ENCODE peak calls at places on chromosome 9, in six cellular contexts. U is endodermal cell, H is IMR-90, N is mammary epithelial cell, J is astrocyte of the cerebellum, P is GM23248. O is an unnamed sample.

GRCh38 chr9:125747765-125748510 is 765 bp downstream of the PBX3 start:
- DNase-seq in U (peak), H (no peak), N (no peak), J (no peak), P (peak), O (no peak)

GRCh38 chr9:70408393-70409040 is 5.9 kb downstream of the KLF9 start:
- DNase-seq in U (no peak), H (no peak), N (no peak), J (no peak), P (no peak), O (no peak)

GRCh38 chr9:5449521-5450359 is 602 bp upstream of the CD274 start:
- DNase-seq in U (no peak), H (no peak), N (peak), J (no peak), P (peak), O (no peak)

GRCh38 chr9:93673844-93674334 is 97.5 kb downstream of the PHF2 start:
- DNase-seq in U (no peak), H (no peak), N (no peak), J (no peak), P (no peak), O (no peak)

GRCh38 chr9:137156567-137157375 is 13.1 kb downstream of the LRRC26 start:
- DNase-seq in U (peak), H (peak), N (no peak), J (no peak), P (peak), O (no peak)

GRCh38 chr9:93060746-93061259 is 2.3 kb downstream of the SUSD3 start:
- DNase-seq in U (no peak), H (peak), N (no peak), J (no peak), P (peak), O (no peak)

GRCh38 chr9:82538634-82539033 is 524.3 kb downstream of the RASEF start:
- DNase-seq in U (no peak), H (no peak), N (no peak), J (peak), P (no peak), O (no peak)

GRCh38 chr9:126984969-126985368 is 70.4 kb downstream of the RALGPS1 start:
- DNase-seq in U (no peak), H (no peak), N (peak), J (no peak), P (peak), O (no peak)

GRCh38 chr9:136291306-136292025 is 12.4 kb downstream of the CCDC187 start:
- DNase-seq in U (no peak), H (no peak), N (no peak), J (no peak), P (no peak), O (no peak)

GRCh38 chr9:117411547-117411946 is 3.3 kb downstream of the ASTN2 start:
- DNase-seq in U (peak), H (peak), N (peak), J (peak), P (peak), O (no peak)

GRCh38 chr9:92617195-92617813 is 52.6 kb downstream of the IPPK start:
- DNase-seq in U (no peak), H (no peak), N (no peak), J (no peak), P (no peak), O (no peak)

GRCh38 chr9:136671646-136672430 is 9.1 kb downstream of the EGFL7 start:
- DNase-seq in U (peak), H (no peak), N (no peak), J (no peak), P (peak), O (no peak)

GRCh38 chr9:93205896-93206575 is 22.1 kb downstream of the WNK2 start:
- DNase-seq in U (no peak), H (no peak), N (no peak), J (no peak), P (no peak), O (no peak)

GRCh38 chr9:126038790-126039189 is 287.8 kb upstream of the MVB12B start:
- DNase-seq in U (no peak), H (no peak), N (no peak), J (no peak), P (no peak), O (no peak)

GRCh38 chr9:137406876-137407589 is 15.9 kb downstream of the EXD3 start:
- DNase-seq in U (peak), H (peak), N (peak), J (no peak), P (peak), O (no peak)

GRCh38 chr9:20698799-20699198 is 14.7 kb downstream of the FOCAD start:
- DNase-seq in U (no peak), H (no peak), N (no peak), J (no peak), P (no peak), O (no peak)

GRCh38 chr9:69718218-69718617 is 41.6 kb downstream of the PTAR1 start:
- DNase-seq in U (no peak), H (no peak), N (no peak), J (no peak), P (no peak), O (no peak)

GRCh38 chr9:137083418-137084004 is 3.3 kb upstream of the MAN1B1 start:
- DNase-seq in U (peak), H (peak), N (peak), J (peak), P (peak), O (peak)

GRCh38 chr9:108184009-108184408 is 671.8 kb downstream of the ACTL7B start:
- DNase-seq in U (no peak), H (no peak), N (peak), J (no peak), P (no peak), O (no peak)

GRCh38 chr9:32596936-32597335 is 24.0 kb upstream of the NDUFB6 start:
- DNase-seq in U (no peak), H (no peak), N (no peak), J (no peak), P (no peak), O (no peak)

GRCh38 chr9:97548819-97549540 is 47.5 kb downstream of the TMOD1 start:
- DNase-seq in U (peak), H (no peak), N (no peak), J (no peak), P (no peak), O (no peak)

GRCh38 chr9:128818839-128819715 is 777 bp downstream of the ENDOG start:
- DNase-seq in U (peak), H (no peak), N (peak), J (no peak), P (peak), O (no peak)

GRCh38 chr9:95360866-95361265 is 43.4 kb upstream of the FANCC start:
- DNase-seq in U (peak), H (no peak), N (no peak), J (no peak), P (no peak), O (no peak)

GRCh38 chr9:93594041-93594756 is 17.8 kb downstream of the PHF2 start:
- DNase-seq in U (peak), H (no peak), N (no peak), J (no peak), P (no peak), O (no peak)

GRCh38 chr9:15295761-15296405 is 11.1 kb downstream of the TTC39B start:
- DNase-seq in U (no peak), H (peak), N (peak), J (peak), P (peak), O (peak)

GRCh38 chr9:127555830-127556820 is 56.0 kb upstream of the STXBP1 start:
- DNase-seq in U (no peak), H (peak), N (peak), J (peak), P (peak), O (peak)

GRCh38 chr9:118162711-118163110 is 458.5 kb downstream of the TLR4 start:
- DNase-seq in U (no peak), H (no peak), N (no peak), J (no peak), P (no peak), O (no peak)

DNA sequence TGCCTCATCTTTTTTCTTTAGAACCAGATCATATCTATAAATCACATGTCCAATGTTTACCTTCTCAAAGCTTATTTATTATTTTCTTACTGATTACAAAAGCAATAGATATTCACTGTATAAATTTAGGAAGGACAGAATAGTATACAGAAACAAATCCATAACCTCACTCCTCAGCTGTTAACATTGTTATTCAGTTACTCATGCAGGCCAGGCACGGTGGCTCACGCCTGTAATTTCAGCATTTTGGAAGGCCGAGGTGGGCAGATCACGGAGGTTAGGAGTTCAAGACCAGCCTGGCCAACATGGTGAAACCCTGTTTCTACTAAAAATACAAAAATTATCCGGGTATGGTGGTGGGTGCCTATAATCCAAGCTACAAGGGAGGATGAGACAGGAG is 15.3 kb downstream of the STOM start:
- DNase-seq in U (no peak), H (peak), N (no peak), J (no peak), P (no peak), O (no peak)
- H3K4me3 ChIP-seq in U (no peak), H (no peak), N (no peak), J (no peak), P (no peak), O (no peak)

GRCh38 chr9:134230942-134231325 is 66.6 kb upstream of the RNU6ATAC start:
- DNase-seq in U (no peak), H (no peak), N (no peak), J (no peak), P (no peak), O (no peak)

GRCh38 chr9:134231767-134232166 is 67.4 kb upstream of the RNU6ATAC start:
- DNase-seq in U (no peak), H (no peak), N (no peak), J (no peak), P (no peak), O (no peak)

GRCh38 chr9:134233022-134233421 is 68.7 kb upstream of the RNU6ATAC start:
- DNase-seq in U (no peak), H (no peak), N (no peak), J (no peak), P (no peak), O (no peak)

GRCh38 chr9:134230092-134230941 is 66.0 kb upstream of the RNU6ATAC start:
- DNase-seq in U (no peak), H (no peak), N (no peak), J (no peak), P (no peak), O (no peak)

GRCh38 chr9:134231330-134231745 is 67.0 kb upstream of the RNU6ATAC start:
- DNase-seq in U (no peak), H (no peak), N (no peak), J (no peak), P (peak), O (no peak)
- H3K4me3 ChIP-seq in U (no peak), H (no peak), N (no peak), J (no peak), P (no peak), O (no peak)

GRCh38 chr9:134359493-134360179 is 33.4 kb downstream of the RXRA start:
- DNase-seq in U (no peak), H (no peak), N (no peak), J (no peak), P (no peak), O (no peak)
- H3K4me3 ChIP-seq in U (no peak), H (no peak), N (no peak), J (no peak), P (no peak), O (no peak)

GRCh38 chr9:85524531-85524930 is 217.2 kb downstream of the AGTPBP1 start:
- DNase-seq in U (no peak), H (no peak), N (peak), J (no peak), P (no peak), O (no peak)

GRCh38 chr9:85527331-85528015 is 214.3 kb downstream of the AGTPBP1 start:
- DNase-seq in U (no peak), H (no peak), N (no peak), J (no peak), P (no peak), O (no peak)

GRCh38 chr9:85522459-85523092 is 219.2 kb downstream of the AGTPBP1 start:
- DNase-seq in U (peak), H (peak), N (peak), J (no peak), P (peak), O (no peak)

GRCh38 chr9:85521331-85522197 is 220.2 kb downstream of the AGTPBP1 start:
- DNase-seq in U (no peak), H (no peak), N (no peak), J (no peak), P (peak), O (no peak)

DNA sequence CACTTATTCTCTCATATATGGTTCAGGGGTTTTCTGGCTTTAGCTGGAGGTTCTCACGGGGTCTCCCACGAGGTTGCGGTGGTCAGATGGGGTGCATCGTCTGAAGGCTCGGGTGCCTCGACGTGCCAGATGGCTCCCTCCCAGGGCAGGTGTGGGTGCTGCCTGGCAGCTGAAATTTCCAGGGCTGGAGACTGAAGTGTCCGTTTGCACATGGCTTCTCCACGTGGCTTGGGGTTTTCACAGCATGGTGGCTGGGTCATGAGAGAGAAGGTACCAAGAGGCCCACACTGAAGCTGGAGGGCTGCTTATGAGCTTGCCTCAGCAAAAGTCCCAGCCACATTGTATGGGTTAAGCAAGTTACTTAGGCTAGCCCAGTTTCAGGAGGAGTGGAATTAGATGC is 218.6 kb downstream of the AGTPBP1 start:
- DNase-seq in U (no peak), H (no peak), N (no peak), J (no peak), P (no peak), O (no peak)
- H3K4me3 ChIP-seq in U (peak), H (no peak), N (no peak), J (peak), P (peak), O (peak)

GRCh38 chr9:110255417-110256141 is 728 bp downstream of the TXN start:
- DNase-seq in U (peak), H (peak), N (peak), J (peak), P (peak), O (no peak)
- H3K4me3 ChIP-seq in U (peak), H (peak), N (peak), J (peak), P (peak), O (peak)

DNA sequence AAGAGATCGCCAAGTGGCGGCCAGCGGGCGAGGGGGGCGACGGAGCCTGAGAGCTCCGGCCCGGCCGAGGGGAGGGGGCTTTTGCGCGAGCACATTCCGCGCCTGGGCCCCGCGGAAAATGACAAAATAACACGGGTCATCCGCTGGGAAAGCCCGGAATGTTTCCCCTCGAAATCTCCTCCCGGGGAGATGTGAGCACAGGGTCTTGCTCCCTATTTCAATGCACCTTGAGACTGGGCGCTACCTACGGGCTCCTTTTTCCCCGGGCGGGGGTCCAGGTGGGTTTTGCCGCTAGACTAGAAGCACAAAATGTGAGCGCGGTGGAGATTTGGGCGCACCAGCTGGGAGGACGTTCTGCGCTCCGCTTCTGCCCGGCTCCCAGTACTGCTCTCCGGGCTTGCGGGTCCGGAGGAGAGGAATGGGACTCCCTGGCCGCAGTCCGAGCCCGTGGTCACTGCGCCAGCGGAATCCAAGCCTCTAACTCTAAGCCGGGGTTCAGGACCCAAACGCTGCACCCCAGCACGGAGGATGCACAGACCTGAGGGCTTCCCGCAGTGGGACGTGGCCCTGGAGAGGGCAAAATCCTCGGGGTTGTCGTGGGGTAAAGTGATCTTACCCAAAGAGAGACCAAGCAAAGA is 2.8 kb upstream of the PRDM12 start:
- DNase-seq in U (peak), H (no peak), N (no peak), J (no peak), P (no peak), O (no peak)
- H3K4me3 ChIP-seq in U (no peak), H (no peak), N (no peak), J (no peak), P (no peak), O (no peak)

GRCh38 chr9:132591751-132592314 is 9.4 kb downstream of the BARHL1 start:
- DNase-seq in U (peak), H (no peak), N (no peak), J (no peak), P (no peak), O (no peak)

GRCh38 chr9:132590037-132590317 is 7.6 kb downstream of the BARHL1 start:
- DNase-seq in U (no peak), H (no peak), N (no peak), J (no peak), P (no peak), O (no peak)

GRCh38 chr9:132589148-132590036 is 7.0 kb downstream of the BARHL1 start:
- DNase-seq in U (peak), H (no peak), N (no peak), J (no peak), P (peak), O (no peak)

GRCh38 chr9:132591244-132591643 is 8.8 kb downstream of the BARHL1 start:
- DNase-seq in U (no peak), H (no peak), N (no peak), J (no peak), P (no peak), O (no peak)

DNA sequence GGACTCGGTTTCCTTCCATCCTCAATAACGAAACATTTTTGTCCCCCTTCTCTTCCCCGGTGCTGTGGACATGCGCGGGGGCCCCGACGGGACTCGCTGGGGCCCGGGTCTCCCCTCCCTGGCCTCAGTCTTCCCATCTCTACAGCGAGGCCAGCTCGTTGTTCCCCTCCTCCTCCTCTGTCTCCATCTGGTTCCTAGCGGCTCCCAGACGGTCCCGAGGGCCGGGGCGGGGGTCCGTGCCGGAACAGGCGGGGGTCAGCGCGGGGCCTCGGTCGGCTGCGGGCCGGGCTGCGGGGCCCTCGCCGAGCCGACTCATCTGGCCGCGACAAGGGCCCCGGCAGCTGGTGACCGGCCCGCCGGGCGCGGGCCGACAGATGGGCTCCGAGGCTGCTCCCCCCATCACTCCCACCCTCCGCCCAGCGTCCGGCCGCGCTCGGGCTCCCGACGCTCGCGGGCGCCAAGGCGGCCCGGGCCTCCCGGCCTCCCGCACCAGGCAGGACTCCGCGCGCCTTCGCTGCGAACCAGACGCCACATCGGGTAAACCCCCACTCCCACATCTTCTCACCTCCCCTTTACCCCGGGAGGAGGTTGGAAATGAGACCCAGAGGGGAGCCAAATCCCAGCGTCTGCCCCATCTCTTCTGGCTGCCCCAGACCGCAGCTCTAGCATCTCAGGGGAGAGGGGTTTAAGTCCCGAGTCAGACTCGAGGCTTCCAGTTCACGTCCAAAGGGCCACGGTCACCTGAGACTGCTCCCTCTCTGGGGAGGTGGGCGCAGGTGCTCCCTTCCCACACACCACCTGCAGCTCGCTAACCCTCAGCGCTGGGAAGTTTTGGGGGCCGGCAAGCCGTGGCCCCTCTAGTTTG is 8.1 kb downstream of the BARHL1 start:
- DNase-seq in U (peak), H (no peak), N (no peak), J (no peak), P (no peak), O (no peak)
- H3K4me3 ChIP-seq in U (no peak), H (no peak), N (no peak), J (no peak), P (no peak), O (no peak)

DNA sequence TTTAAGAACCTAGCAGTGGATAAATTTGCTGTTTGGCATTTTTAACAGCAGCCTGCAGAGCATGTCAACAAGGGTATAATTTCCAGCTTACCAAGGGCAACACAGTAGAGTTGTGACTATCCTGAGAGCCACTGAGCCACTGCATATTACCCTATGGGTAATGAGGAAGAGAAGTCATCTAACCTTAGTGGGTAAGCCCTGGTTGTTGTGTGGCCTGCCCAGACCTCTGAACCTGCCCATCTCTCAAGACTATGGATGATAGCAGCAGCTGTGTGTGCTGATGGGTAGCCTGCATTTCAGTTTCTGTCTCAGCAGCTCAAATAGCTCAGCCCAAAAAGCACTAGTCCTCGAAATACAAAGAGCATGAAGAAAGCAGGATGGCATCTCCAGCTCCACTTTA is 56.1 kb upstream of the PIP5K1B start:
- DNase-seq in U (no peak), H (no peak), N (no peak), J (no peak), P (no peak), O (no peak)
- H3K4me3 ChIP-seq in U (no peak), H (no peak), N (no peak), J (no peak), P (no peak), O (no peak)

DNA sequence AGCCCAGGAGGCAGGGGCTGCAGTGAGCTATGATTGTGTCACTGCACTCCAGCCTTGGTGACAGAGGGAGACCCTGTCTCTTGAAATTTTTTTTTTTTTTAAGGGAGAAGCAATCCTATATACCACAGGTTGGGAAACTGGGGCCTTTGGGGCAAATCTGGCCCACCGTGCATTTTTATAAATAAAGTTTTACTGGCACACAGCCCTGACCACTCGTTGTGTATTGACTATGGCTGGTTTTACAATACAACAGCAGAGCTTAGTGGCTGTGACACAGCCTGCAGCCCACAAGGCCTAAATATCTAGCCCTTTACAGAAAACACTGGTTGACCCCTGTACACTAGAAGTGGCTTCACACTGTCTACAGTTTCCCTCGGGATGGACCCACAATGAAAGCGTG is 58.0 kb downstream of the SECISBP2 start:
- DNase-seq in U (no peak), H (no peak), N (no peak), J (no peak), P (no peak), O (no peak)
- H3K4me3 ChIP-seq in U (no peak), H (no peak), N (no peak), J (no peak), P (no peak), O (no peak)

O was measured in skeletal muscle cell.